ENCODE peak calls at places on chromosomes 3 and 15, in nine cellular contexts. G, R, X, Q, V, M, F, J and W are unnamed samples.

GRCh38 chr3:141542202-141542959 is 55.6 kb downstream of the RASA2 start:
- DNase-seq in G (no peak), R (no peak), X (no peak), Q (no peak), V (no peak), M (no peak), F (no peak), J (no peak), W (no peak)

GRCh38 chr3:158105124-158105709 is 1.0 kb downstream of the SHOX2 start:
- DNase-seq in G (no peak), R (no peak), X (no peak), Q (no peak), V (no peak), M (peak; percentile 34), F (no peak), J (no peak), W (no peak)

GRCh38 chr15:59656935-59657634 is at the start of gene GTF2A2:
- DNase-seq in G (peak; percentile 92), R (peak; percentile 84), X (peak; percentile 84), Q (peak; percentile 98), V (peak; percentile 94), M (peak; percentile 94), F (peak; percentile 97), J (peak; percentile 81), W (peak; percentile 82)

GRCh38 chr3:158495503-158495902 is 75.5 kb upstream of the MLF1 start:
- DNase-seq in G (no peak), R (no peak), X (no peak), Q (no peak), V (no peak), M (no peak), F (no peak), J (no peak), W (no peak)

GRCh38 chr15:90002428-90002844 is 1.3 kb downstream of the ZNF710 start:
- DNase-seq in G (peak; percentile 38), R (no peak), X (no peak), Q (peak; percentile 75), V (peak; percentile 52), M (peak; percentile 42), F (peak; percentile 54), J (no peak), W (peak; percentile 64)

GRCh38 chr15:58839485-58839884 is 68.4 kb downstream of the MINDY2 start:
- DNase-seq in G (no peak), R (no peak), X (no peak), Q (no peak), V (no peak), M (no peak), F (no peak), J (no peak), W (no peak)

GRCh38 chr3:53493997-53494791 is at the start of gene CACNA1D:
- DNase-seq in G (peak; percentile 33), R (no peak), X (no peak), Q (no peak), V (peak; percentile 11), M (no peak), F (no peak), J (peak; percentile 23), W (no peak)

GRCh38 chr3:71317749-71318458 is 265.6 kb downstream of the FOXP1 start:
- DNase-seq in G (no peak), R (no peak), X (no peak), Q (no peak), V (peak; percentile 66), M (no peak), F (no peak), J (no peak), W (no peak)

GRCh38 chr3:40096561-40097506 is 212.7 kb upstream of the EIF1B start:
- DNase-seq in G (peak; percentile 52), R (no peak), X (no peak), Q (no peak), V (peak; percentile 46), M (peak; percentile 66), F (peak; percentile 62), J (no peak), W (no peak)

GRCh38 chr3:39291903-39292329 is 12.1 kb upstream of the CX3CR1 start:
- DNase-seq in G (peak; percentile 36), R (no peak), X (peak; percentile 58), Q (peak; percentile 76), V (peak; percentile 10), M (peak; percentile 40), F (peak; percentile 87), J (peak; percentile 44), W (no peak)

GRCh38 chr3:73656241-73656890 is 31.6 kb upstream of the PDZRN3 start:
- DNase-seq in G (peak; percentile 82), R (no peak), X (no peak), Q (no peak), V (peak; percentile 75), M (no peak), F (no peak), J (no peak), W (no peak)

GRCh38 chr3:14525685-14526631 is 14.2 kb downstream of the GRIP2 start:
- DNase-seq in G (no peak), R (no peak), X (no peak), Q (peak; percentile 51), V (peak; percentile 48), M (no peak), F (no peak), J (no peak), W (no peak)

GRCh38 chr3:10164546-10165393 is at the start of gene IRAK2:
- DNase-seq in G (peak; percentile 39), R (no peak), X (peak; percentile 61), Q (peak; percentile 88), V (peak; percentile 43), M (peak; percentile 68), F (peak; percentile 87), J (peak; percentile 22), W (peak; percentile 88)

GRCh38 chr3:10170915-10171478 is 6.3 kb downstream of the IRAK2 start:
- DNase-seq in G (no peak), R (no peak), X (no peak), Q (no peak), V (peak; percentile 23), M (no peak), F (no peak), J (no peak), W (no peak)

GRCh38 chr3:10166213-10166604 is 1.5 kb downstream of the IRAK2 start:
- DNase-seq in G (no peak), R (no peak), X (no peak), Q (no peak), V (no peak), M (no peak), F (no peak), J (no peak), W (no peak)

GRCh38 chr3:10173095-10173925 is 8.6 kb downstream of the IRAK2 start:
- DNase-seq in G (no peak), R (peak; percentile 53), X (no peak), Q (no peak), V (peak; percentile 74), M (no peak), F (no peak), J (no peak), W (no peak)

DNA sequence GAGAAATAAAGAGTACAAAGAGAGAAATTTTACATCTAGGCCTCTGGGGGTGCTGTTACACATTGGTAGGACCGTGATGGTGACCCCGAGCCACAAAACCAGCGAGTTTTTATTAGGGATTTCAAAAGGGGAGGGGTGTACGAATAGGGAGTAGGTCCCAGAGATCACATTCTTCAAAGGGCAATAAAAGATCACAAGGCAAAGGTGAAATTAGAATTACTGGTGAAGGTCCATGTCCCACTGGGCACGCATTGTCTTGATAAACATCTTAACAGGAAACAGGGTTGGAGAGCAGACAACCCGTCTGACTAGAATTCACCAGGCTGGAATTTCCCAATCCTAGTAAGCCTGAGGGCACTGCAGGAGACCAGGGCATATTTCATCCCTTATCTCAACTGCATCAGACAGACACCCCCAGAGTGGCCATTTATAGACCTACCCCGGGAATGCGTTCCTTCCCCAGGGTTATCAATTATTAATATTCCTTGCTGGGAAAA is 4.3 kb downstream of the IRAK2 start:
- DNase-seq in G (peak; percentile 31), R (peak; percentile 72), X (no peak), Q (no peak), V (no peak), M (no peak), F (no peak), J (no peak), W (no peak)
- H3K4me1 ChIP-seq in G (no peaks in the 10 kb centered on the region), R (peaks cover 25% of the 10 kb centered on the region), X (no peaks in the 10 kb centered on the region), Q (no peaks in the 10 kb centered on the region), V (peaks cover 6% of the 10 kb centered on the region), M (peaks cover 26% of the 10 kb centered on the region), F (peaks cover 8% of the 10 kb centered on the region), J (peaks cover 6% of the 10 kb centered on the region), W (peaks cover 12% of the 10 kb centered on the region)

GRCh38 chr3:75863130-75863529 is 77.8 kb upstream of the ZNF717 start:
- DNase-seq in G (no peak), R (no peak), X (no peak), Q (no peak), V (no peak), M (no peak), F (no peak), J (no peak), W (no peak)

GRCh38 chr3:75863878-75864277 is 78.5 kb upstream of the ZNF717 start:
- DNase-seq in G (no peak), R (no peak), X (no peak), Q (no peak), V (no peak), M (no peak), F (no peak), J (no peak), W (no peak)
- H3K9me3 ChIP-seq in G (no peaks in the 10 kb centered on the region), R (no peaks in the 10 kb centered on the region), X (no peaks in the 10 kb centered on the region), Q (peaks cover 3% of the 10 kb centered on the region), V (no peaks in the 10 kb centered on the region), M (no peaks in the 10 kb centered on the region), F (no peaks in the 10 kb centered on the region), J (no peaks in the 10 kb centered on the region), W (no peaks in the 10 kb centered on the region)

GRCh38 chr15:75194397-75194796 is 7.3 kb upstream of the C15orf39 start:
- DNase-seq in G (no peak), R (no peak), X (no peak), Q (no peak), V (no peak), M (no peak), F (no peak), J (no peak), W (no peak)

GRCh38 chr15:75193976-75194375 is 7.7 kb upstream of the C15orf39 start:
- DNase-seq in G (no peak), R (no peak), X (no peak), Q (no peak), V (no peak), M (no peak), F (no peak), J (no peak), W (no peak)

GRCh38 chr15:75197062-75197630 is 4.5 kb upstream of the C15orf39 start:
- DNase-seq in G (no peak), R (no peak), X (no peak), Q (no peak), V (no peak), M (no peak), F (no peak), J (no peak), W (no peak)

GRCh38 chr15:75195766-75196241 is 5.9 kb upstream of the C15orf39 start:
- DNase-seq in G (no peak), R (no peak), X (no peak), Q (peak; percentile 38), V (no peak), M (no peak), F (no peak), J (no peak), W (no peak)

GRCh38 chr15:75195122-75195765 is 6.4 kb upstream of the C15orf39 start:
- DNase-seq in G (no peak), R (no peak), X (no peak), Q (no peak), V (peak; percentile 32), M (no peak), F (no peak), J (no peak), W (no peak)
- H3K4me1 ChIP-seq in G (no peaks in the 10 kb centered on the region), R (peaks cover 19% of the 10 kb centered on the region), X (no peaks in the 10 kb centered on the region), Q (peaks cover 11% of the 10 kb centered on the region), V (no peaks in the 10 kb centered on the region), M (peaks cover 10% of the 10 kb centered on the region), F (no peaks in the 10 kb centered on the region), J (peaks cover 7% of the 10 kb centered on the region), W (peaks cover 5% of the 10 kb centered on the region)

GRCh38 chr15:25245801-25246622 is 192.8 kb downstream of the UBE3A start:
- DNase-seq in G (peak; percentile 3), R (no peak), X (no peak), Q (peak; percentile 26), V (no peak), M (no peak), F (peak; percentile 23), J (no peak), W (no peak)
- H3K9me3 ChIP-seq in G (peaks cover 86% of the 10 kb centered on the region), R (no peaks in the 10 kb centered on the region), X (no peaks in the 10 kb centered on the region), Q (peaks cover 31% of the 10 kb centered on the region), V (no peaks in the 10 kb centered on the region), M (no peaks in the 10 kb centered on the region), F (no peaks in the 10 kb centered on the region), J (no peaks in the 10 kb centered on the region), W (peaks cover 19% of the 10 kb centered on the region)